ENCODE peak calls at places on chromosomes 1 and 21, in nine cellular contexts. P is effector memory CD8-positive, alpha-beta T cell; V is sciatic nerve; F is right cardiac atrium; W is natural killer cell; D is naive thymus-derived CD4-positive, alpha-beta T cell; J is activated CD8-positive, alpha-beta T cell treated with anti-CD3 and anti-CD28 coated beads for 36 hours; B is aorta; H is heart left ventricle. O is an unnamed sample.

GRCh38 chr1:38938722-38939260 is 2.8 kb downstream of the RHBDL2 start:
- ATAC-seq in B (no peak), D (no peak), P (no peak), H (no peak), W (no peak), F (no peak), J (no peak), V (no peak), O (no peak)

GRCh38 chr1:116879478-116880133 is 30.1 kb upstream of the PTGFRN start:
- ATAC-seq in J (no peak), V (no peak), P (no peak), B (no peak), D (no peak), H (no peak), F (no peak), W (no peak), O (no peak)

GRCh38 chr1:228058981-228059535 is 23.4 kb upstream of the ARF1 start:
- ATAC-seq in H (no peak), B (peak; percentile 12), P (peak; percentile 84), F (no peak), D (peak; percentile 81), J (peak; percentile 62), W (peak; percentile 76), V (no peak), O (peak; percentile 12)

GRCh38 chr1:219907772-219908070 is 20.6 kb downstream of the SLC30A10 start:
- ATAC-seq in H (peak; percentile 16), P (no peak), B (no peak), V (no peak), W (no peak), F (no peak), J (no peak), D (peak; percentile 45), O (no peak)

GRCh38 chr1:54569339-54569738 is 21.3 kb downstream of the ACOT11 start:
- ATAC-seq in V (no peak), H (peak; percentile 70), D (no peak), P (no peak), W (no peak), B (no peak), F (peak; percentile 58), J (no peak), O (no peak)

GRCh38 chr1:19909392-19909791 is 14.0 kb downstream of the PLA2G2E start:
- ATAC-seq in P (no peak), H (no peak), B (no peak), F (no peak), J (no peak), W (no peak), D (no peak), V (no peak), O (no peak)

GRCh38 chr21:41596241-41596925 is 88.4 kb upstream of the TMPRSS2 start:
- ATAC-seq in B (no peak), V (no peak), D (no peak), P (no peak), W (no peak), H (no peak), F (no peak), J (no peak), O (no peak)

GRCh38 chr1:26543444-26543835 is 13.9 kb downstream of the RPS6KA1 start:
- ATAC-seq in F (no peak), J (no peak), D (no peak), V (no peak), H (no peak), W (no peak), B (no peak), P (no peak), O (no peak)

GRCh38 chr1:204390731-204391466 is 20.7 kb downstream of the PPP1R15B start:
- ATAC-seq in H (no peak), W (no peak), P (no peak), F (no peak), D (no peak), B (no peak), J (no peak), V (no peak), O (no peak)

GRCh38 chr1:12231276-12231595 is 1.4 kb downstream of the VPS13D start:
- ATAC-seq in D (no peak), P (no peak), J (no peak), B (no peak), V (no peak), H (no peak), W (no peak), F (no peak), O (peak; percentile 4)

GRCh38 chr1:16175610-16176553 is 20.0 kb upstream of the EPHA2 start:
- ATAC-seq in D (no peak), B (peak; percentile 89), H (peak; percentile 95), W (no peak), J (no peak), F (peak; percentile 83), P (no peak), V (peak; percentile 92), O (peak; percentile 86)

O was measured in gastroesophageal sphincter.